ENCODE peak calls at places on chromosomes 12 and 14, in four cellular contexts. D is GM23338, L is lower lobe of right lung, I is brain microvascular endothelial cell. O is an unnamed sample.

GRCh38 chr12:57089259-57090245 is 638 bp downstream of the NAB2 start:
- DNase-seq in D (peak; percentile 49), L (peak; percentile 88), I (peak; percentile 47), O (peak; percentile 75)

GRCh38 chr12:82635263-82635662 is 51.4 kb upstream of the TMTC2 start:
- DNase-seq in D (no peak), L (no peak), I (no peak), O (no peak)

GRCh38 chr12:50581226-50582184 is 76.7 kb downstream of the DIP2B start:
- DNase-seq in D (no peak), L (no peak), I (no peak), O (no peak)

GRCh38 chr14:95460647-95461478 is 55.6 kb downstream of the SYNE3 start:
- DNase-seq in D (peak; percentile 24), L (no peak), I (peak; percentile 69), O (no peak)

GRCh38 chr14:69768873-69769272 is 1.9 kb downstream of the SRSF5 start:
- DNase-seq in D (no peak), L (no peak), I (no peak), O (no peak)

GRCh38 chr12:22687677-22688076 is 62.7 kb downstream of the ETNK1 start:
- DNase-seq in D (no peak), L (no peak), I (peak; percentile 56), O (no peak)

GRCh38 chr12:90823859-90824258 is 131.1 kb downstream of the CCER1 start:
- DNase-seq in D (no peak), L (no peak), I (no peak), O (no peak)

GRCh38 chr12:88946377-88946997 is 366.2 kb upstream of the KITLG start:
- DNase-seq in D (no peak), L (no peak), I (peak; percentile 41), O (no peak)

GRCh38 chr12:123900898-123901376 is 71.7 kb downstream of the CCDC92 start:
- DNase-seq in D (peak; percentile 78), L (no peak), I (no peak), O (no peak)

GRCh38 chr14:105532111-105532623 is 5.8 kb downstream of the TMEM121 start:
- DNase-seq in D (no peak), L (no peak), I (no peak), O (no peak)

GRCh38 chr12:95763809-95764253 is 26.7 kb downstream of the NTN4 start:
- DNase-seq in D (no peak), L (no peak), I (peak; percentile 94), O (no peak)

GRCh38 chr14:50775357-50775756 is 55.6 kb downstream of the NIN start:
- DNase-seq in D (no peak), L (no peak), I (no peak), O (no peak)

GRCh38 chr12:581321-581720 is 81.9 kb downstream of the NINJ2 start:
- DNase-seq in D (no peak), L (no peak), I (no peak), O (no peak)

GRCh38 chr14:21711360-21711961 is 37.8 kb upstream of the OR4E1 start:
- DNase-seq in D (peak; percentile 68), L (no peak), I (peak; percentile 59), O (no peak)

GRCh38 chr14:68704736-68705720 is 87.8 kb downstream of the ZFP36L1 start:
- DNase-seq in D (no peak), L (no peak), I (no peak), O (no peak)

GRCh38 chr12:31280183-31280582 is 45.8 kb downstream of the SINHCAF start:
- DNase-seq in D (no peak), L (no peak), I (no peak), O (no peak)

GRCh38 chr14:105064721-105065143 is 498 bp downstream of the GPR132 start:
- DNase-seq in D (no peak), L (no peak), I (peak; percentile 32), O (peak; percentile 58)

GRCh38 chr14:104804481-104805325 is 3.8 kb downstream of the ZBTB42 start:
- DNase-seq in D (no peak), L (no peak), I (no peak), O (no peak)

GRCh38 chr12:89507015-89507824 is 17.4 kb downstream of the GALNT4 start:
- DNase-seq in D (no peak), L (no peak), I (no peak), O (no peak)

GRCh38 chr14:103508930-103509329 is 13.7 kb downstream of the CKB start:
- DNase-seq in D (no peak), L (no peak), I (no peak), O (no peak)

GRCh38 chr14:100616854-100617714 is 29.9 kb upstream of the BEGAIN start:
- DNase-seq in D (no peak), L (no peak), I (no peak), O (no peak)

GRCh38 chr12:87953257-87953860 is 75.8 kb downstream of the C12orf50 start:
- DNase-seq in D (peak; percentile 71), L (no peak), I (peak; percentile 47), O (peak; percentile 15)

GRCh38 chr14:87013583-87013982 is 979.4 kb downstream of the GALC start:
- DNase-seq in D (no peak), L (no peak), I (peak; percentile 2), O (no peak)

GRCh38 chr12:90253142-90253541 is 544.5 kb upstream of the ATP2B1 start:
- DNase-seq in D (no peak), L (no peak), I (no peak), O (no peak)

GRCh38 chr12:113601656-113602263 is 130.1 kb upstream of the LHX5 start:
- DNase-seq in D (peak; percentile 70), L (no peak), I (no peak), O (no peak)

GRCh38 chr12:69240625-69240984 is 1.2 kb downstream of the CPSF6 start:
- DNase-seq in D (peak; percentile 49), L (no peak), I (no peak), O (no peak)

DNA sequence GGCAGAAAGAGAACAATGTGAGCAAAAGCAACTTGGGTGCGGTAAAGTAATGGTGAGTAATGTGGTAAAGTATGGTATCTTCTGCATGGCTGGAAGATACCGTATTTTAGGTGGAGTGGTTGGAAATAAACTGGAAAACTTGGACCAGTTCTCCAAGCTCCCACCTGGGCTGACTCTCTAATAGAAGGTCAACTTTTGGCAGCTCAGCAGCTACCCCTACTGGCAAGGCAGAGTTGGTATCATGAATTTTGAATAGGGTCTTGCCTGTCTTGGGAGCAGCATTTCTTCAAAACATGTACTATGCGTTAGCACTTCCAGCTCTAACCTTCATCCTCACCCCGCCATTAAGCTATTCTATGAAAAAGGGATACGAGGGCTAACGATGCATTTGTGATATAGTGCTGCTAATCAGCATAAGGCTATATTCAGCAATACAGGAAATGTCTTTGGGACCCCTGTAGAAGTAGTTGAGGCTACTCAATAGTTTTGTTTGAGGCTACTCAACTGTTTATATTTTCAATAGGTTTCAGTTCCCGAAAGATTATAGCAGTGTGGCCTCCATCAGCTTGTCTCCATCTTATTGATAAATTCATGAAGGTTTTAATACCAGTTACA is 276.3 kb upstream of the FAR2 start:
- DNase-seq in D (peak; percentile 73), L (no peak), I (peak; percentile 50), O (peak; percentile 72)
- TF ChIP-seq CTCF in D (peak; percentile 80), L (peak; percentile 60), I (peak; percentile 94), O (peak; percentile 93)

GRCh38 chr12:54407183-54407905 is 11.7 kb downstream of the ITGA5 start:
- DNase-seq in D (no peak), L (no peak), I (no peak), O (no peak)

GRCh38 chr12:54412348-54412747 is 6.7 kb downstream of the ITGA5 start:
- DNase-seq in D (no peak), L (no peak), I (no peak), O (no peak)

GRCh38 chr12:54412786-54413185 is 6.3 kb downstream of the ITGA5 start:
- DNase-seq in D (no peak), L (no peak), I (no peak), O (no peak)

GRCh38 chr12:54411398-54412241 is 7.4 kb downstream of the ITGA5 start:
- DNase-seq in D (peak; percentile 66), L (peak; percentile 84), I (peak; percentile 89), O (no peak)

GRCh38 chr12:54409267-54409666 is 9.8 kb downstream of the ITGA5 start:
- DNase-seq in D (no peak), L (no peak), I (no peak), O (no peak)
- H3K27ac ChIP-seq in D (no peak overlapping the region), L (no peak overlapping the region), I (no peak overlapping the region), O (no peak overlapping the region)

DNA sequence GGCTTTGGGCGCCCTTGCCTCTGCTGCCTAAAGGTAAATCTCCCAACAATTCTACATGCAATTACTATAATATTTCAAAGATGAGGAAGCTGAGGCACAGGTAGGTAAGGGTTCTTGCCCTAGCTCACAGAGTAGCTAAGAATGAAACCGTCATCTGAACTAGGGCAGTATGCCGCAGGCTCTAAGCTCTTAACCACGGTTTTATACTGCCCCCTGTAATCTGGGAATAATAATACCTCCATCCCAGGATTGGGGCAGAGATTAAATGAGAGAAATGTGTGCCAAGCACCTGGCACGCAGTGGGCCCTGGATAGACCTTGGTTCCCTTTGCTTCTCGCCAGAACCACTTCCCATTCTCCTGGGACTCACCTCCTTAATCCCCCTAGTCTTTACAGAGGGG is 1.5 kb upstream of the HRK start:
- DNase-seq in D (peak; percentile 71), L (no peak), I (peak; percentile 22), O (no peak)
- TF ChIP-seq CTCF in D (peak; percentile 50), L (peak; percentile 19), I (peak; percentile 51), O (peak; percentile 27)

GRCh38 chr12:45338272-45338671 is 122.4 kb downstream of the ANO6 start:
- DNase-seq in D (peak; percentile 13), L (no peak), I (no peak), O (no peak)

GRCh38 chr12:45337835-45338234 is 121.9 kb downstream of the ANO6 start:
- DNase-seq in D (no peak), L (no peak), I (no peak), O (no peak)

GRCh38 chr12:45334396-45334795 is 118.5 kb downstream of the ANO6 start:
- DNase-seq in D (no peak), L (no peak), I (no peak), O (no peak)

GRCh38 chr12:45336762-45337596 is 121.1 kb downstream of the ANO6 start:
- DNase-seq in D (no peak), L (no peak), I (peak; percentile 90), O (no peak)

DNA sequence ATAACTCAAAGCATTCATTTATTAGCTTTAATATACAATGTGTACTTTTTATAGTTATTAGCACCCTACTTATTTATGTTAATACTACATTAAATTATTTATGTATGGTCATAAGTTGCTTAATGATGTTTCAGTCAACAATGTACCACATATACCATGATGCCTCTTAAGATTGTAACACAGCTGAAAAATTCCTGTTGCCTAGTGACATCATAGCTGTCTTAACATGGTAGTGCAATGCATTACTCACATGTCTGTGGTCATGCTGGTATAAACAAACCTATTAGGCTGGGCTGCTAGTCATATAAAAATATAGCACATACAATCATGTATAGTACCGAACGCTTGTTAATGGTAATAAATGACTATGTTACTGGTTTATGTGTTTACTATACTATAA is 120.4 kb downstream of the ANO6 start:
- DNase-seq in D (no peak), L (no peak), I (peak; percentile 92), O (no peak)
- H3K27ac ChIP-seq in D (no peak overlapping the region), L (no peak overlapping the region), I (peak overlapping the region; percentile 67), O (no peak overlapping the region)

GRCh38 chr14:91899213-91899612 is 31.9 kb upstream of the TC2N start:
- DNase-seq in D (no peak), L (no peak), I (no peak), O (no peak)
- TF ChIP-seq CTCF in D (no peak), L (peak; percentile 11), I (no peak), O (peak; percentile 21)

DNA sequence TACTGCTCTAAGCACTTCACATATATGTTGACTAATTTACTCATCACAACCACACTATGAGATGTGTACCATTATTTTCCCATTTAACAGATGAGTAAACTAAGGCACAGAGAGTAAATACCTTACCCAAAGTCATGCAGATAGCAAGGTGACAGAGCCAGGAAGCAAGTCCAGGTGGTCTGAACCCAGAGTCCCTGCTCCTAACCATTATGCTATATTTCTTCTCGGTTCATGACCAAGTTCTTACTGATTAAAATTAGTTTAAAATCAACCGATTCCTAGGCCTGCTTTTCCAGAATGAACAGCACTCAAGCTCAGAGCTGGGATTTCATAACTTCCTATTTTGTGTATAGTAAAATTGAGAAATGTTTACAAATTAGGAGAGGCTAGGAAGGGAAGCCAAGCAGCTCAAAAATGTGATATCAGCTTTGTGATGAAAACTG is 85.5 kb upstream of the EGLN3 start:
- DNase-seq in D (no peak), L (no peak), I (no peak), O (no peak)
- H3K27ac ChIP-seq in D (no peak overlapping the region), L (peak overlapping the region; percentile 48), I (no peak overlapping the region), O (no peak overlapping the region)